ENCODE peak calls at places on chromosomes 3 and 15, in ten cellular contexts. H is adrenal gland, R is kidney epithelial cell, K is AG09309, S is DND-41, D is mesothelial cell of epicardium, M is psoas muscle, Z is fibroblast of mammary gland, Y is stomach, U is mucosa of descending colon. I is an unnamed sample.
A peak's percentile ranks its signal among the peaks of the same experiment; 100 is the strongest.

GRCh38 chr3:127411083-127411727 is 123.4 kb upstream of the PRR20G start:
- DNase-seq in H (no peak), R (no peak), K (no peak), S (no peak), D (no peak), M (peak; percentile 21), Z (no peak), Y (no peak), U (no peak), I (no peak)

GRCh38 chr3:134308350-134308891 is 57.8 kb upstream of the RYK start:
- DNase-seq in H (peak; percentile 76), R (no peak), K (peak; percentile 82), S (peak; percentile 79), D (peak; percentile 93), M (peak; percentile 87), Z (peak; percentile 85), Y (peak; percentile 89), U (peak; percentile 93), I (peak; percentile 41)

GRCh38 chr3:124920718-124921117 is 13.8 kb downstream of the MUC13 start:
- DNase-seq in H (no peak), R (no peak), K (no peak), S (no peak), D (no peak), M (peak; percentile 73), Z (no peak), Y (no peak), U (no peak), I (no peak)

GRCh38 chr15:75024102-75024636 is 779 bp downstream of the PPCDC start:
- DNase-seq in H (peak; percentile 50), R (no peak), K (no peak), S (peak; percentile 55), D (no peak), M (no peak), Z (peak; percentile 55), Y (no peak), U (peak; percentile 46), I (no peak)

GRCh38 chr3:184597783-184598182 is 36.2 kb downstream of the EPHB3 start:
- DNase-seq in H (no peak), R (no peak), K (no peak), S (no peak), D (no peak), M (peak; percentile 48), Z (no peak), Y (peak; percentile 50), U (no peak), I (no peak)

GRCh38 chr3:107264888-107265287 is 112.4 kb upstream of the CCDC54 start:
- DNase-seq in H (no peak), R (no peak), K (no peak), S (no peak), D (no peak), M (no peak), Z (no peak), Y (peak; percentile 42), U (peak; percentile 17), I (no peak)

GRCh38 chr3:103184772-103185171 is 750.0 kb downstream of the ZPLD1 start:
- DNase-seq in H (no peak), R (no peak), K (no peak), S (no peak), D (no peak), M (no peak), Z (no peak), Y (no peak), U (no peak), I (no peak)

GRCh38 chr3:141410861-141411771 is 42.8 kb downstream of the ZBTB38 start:
- DNase-seq in H (peak; percentile 65), R (no peak), K (no peak), S (no peak), D (no peak), M (no peak), Z (peak; percentile 78), Y (no peak), U (peak; percentile 46), I (no peak)

GRCh38 chr3:32334675-32335074 is 57.0 kb upstream of the CMTM7 start:
- DNase-seq in H (no peak), R (no peak), K (no peak), S (peak; percentile 47), D (no peak), M (no peak), Z (no peak), Y (no peak), U (no peak), I (no peak)

GRCh38 chr3:40690696-40691597 is 166.2 kb downstream of the ZNF621 start:
- DNase-seq in H (peak; percentile 15), R (no peak), K (no peak), S (no peak), D (peak; percentile 53), M (peak; percentile 87), Z (peak; percentile 43), Y (peak; percentile 88), U (peak; percentile 67), I (no peak)

GRCh38 chr3:37996785-37997301 is 6.3 kb downstream of the VILL start:
- DNase-seq in H (peak; percentile 79), R (peak; percentile 18), K (no peak), S (peak; percentile 85), D (peak; percentile 83), M (peak; percentile 76), Z (peak; percentile 81), Y (peak; percentile 87), U (peak; percentile 92), I (no peak)
- TF ChIP-seq CTCF in H (peak; percentile 92), R (peak; percentile 91), K (peak; percentile 92), S (peak; percentile 97), D (peak; percentile 95), M (peak; percentile 78), Z (peak; percentile 98), Y (peak; percentile 86), U (peak; percentile 89), I (peak; percentile 91)

GRCh38 chr3:196609815-196610515 is 29.5 kb upstream of the NRROS start:
- DNase-seq in H (no peak), R (no peak), K (no peak), S (peak; percentile 50), D (no peak), M (no peak), Z (no peak), Y (no peak), U (no peak), I (no peak)

GRCh38 chr3:196611761-196612483 is 27.6 kb upstream of the NRROS start:
- DNase-seq in H (no peak), R (no peak), K (no peak), S (peak; percentile 76), D (no peak), M (no peak), Z (no peak), Y (no peak), U (no peak), I (no peak)

GRCh38 chr3:196604548-196604947 is 34.9 kb upstream of the NRROS start:
- DNase-seq in H (no peak), R (no peak), K (no peak), S (no peak), D (no peak), M (no peak), Z (no peak), Y (no peak), U (no peak), I (no peak)

GRCh38 chr3:196608693-196609092 is 30.8 kb upstream of the NRROS start:
- DNase-seq in H (no peak), R (no peak), K (no peak), S (no peak), D (no peak), M (no peak), Z (no peak), Y (no peak), U (no peak), I (no peak)

DNA sequence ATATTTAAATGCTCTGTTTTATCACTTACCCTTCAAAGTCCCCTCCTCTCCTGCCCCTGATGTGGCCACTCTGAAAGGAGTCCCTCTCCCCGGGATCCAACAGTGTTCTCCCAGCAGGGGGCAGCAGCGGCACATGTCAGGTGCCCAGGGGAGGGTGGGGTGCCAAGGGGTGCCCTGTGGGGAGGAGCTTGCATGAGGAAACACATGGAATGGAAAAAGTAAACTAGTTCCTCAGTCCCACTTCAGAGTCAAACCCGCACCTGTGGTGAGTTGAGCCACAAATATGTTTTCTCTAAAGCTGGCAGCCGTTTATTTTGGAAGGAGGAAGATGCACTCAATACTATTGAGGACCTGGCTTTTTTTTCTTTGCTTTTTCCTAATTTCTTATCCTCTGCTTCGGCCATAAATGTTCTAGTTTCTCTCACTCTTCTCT is 30.1 kb upstream of the NRROS start:
- DNase-seq in H (peak; percentile 88), R (peak; percentile 31), K (peak; percentile 13), S (peak; percentile 96), D (peak; percentile 83), M (peak; percentile 91), Z (peak; percentile 75), Y (peak; percentile 94), U (peak; percentile 95), I (peak; percentile 56)
- TF ChIP-seq CTCF in H (peak; percentile 76), R (peak; percentile 97), K (peak; percentile 91), S (peak; percentile 97), D (peak; percentile 66), M (peak; percentile 70), Z (peak; percentile 86), Y (no peak), U (peak; percentile 60), I (peak; percentile 87)

DNA sequence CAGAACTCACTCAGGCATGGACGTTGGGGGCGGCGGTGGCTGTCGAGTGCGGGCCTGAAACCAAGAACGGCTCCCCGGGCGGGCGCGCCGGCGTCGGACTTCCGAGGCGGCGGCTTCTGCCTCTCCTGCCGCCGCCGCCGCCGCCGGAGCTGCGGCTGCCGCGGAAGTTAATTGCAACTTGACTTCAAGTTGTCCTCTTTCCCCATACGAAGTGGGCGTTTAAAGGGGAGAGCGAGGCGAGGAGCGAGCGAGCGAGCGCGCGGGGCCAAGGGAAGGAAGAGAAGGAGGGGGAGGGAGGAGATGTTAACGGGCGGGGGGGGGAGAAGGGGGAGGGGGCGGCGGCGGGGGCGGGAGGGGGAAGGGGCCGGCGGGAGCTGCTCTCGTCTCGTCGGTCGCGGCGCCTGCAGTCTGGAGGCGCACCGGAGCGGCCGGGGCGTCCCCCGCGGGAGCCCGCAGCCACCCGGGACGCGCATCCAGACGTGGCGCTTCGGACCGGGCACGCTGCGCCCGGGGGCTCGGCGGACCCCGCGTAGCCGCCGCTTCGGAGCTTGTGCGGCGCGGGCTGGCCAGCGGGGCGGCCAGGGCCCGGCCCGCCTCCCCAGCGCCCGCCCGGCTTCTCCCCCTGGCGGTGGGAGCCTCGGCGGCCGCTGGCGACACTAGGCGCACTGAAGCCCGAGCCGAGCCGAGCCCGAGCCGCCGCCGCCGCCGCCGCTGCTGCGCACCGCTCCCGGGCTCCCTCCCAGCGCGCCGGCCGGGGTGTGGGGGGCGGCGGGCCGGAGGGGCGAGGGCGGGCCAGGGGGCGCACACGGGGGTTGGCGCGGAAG is 19.7 kb upstream of the SATB1 start:
- DNase-seq in H (peak; percentile 65), R (no peak), K (no peak), S (peak; percentile 82), D (peak; percentile 86), M (peak; percentile 83), Z (peak; percentile 22), Y (peak; percentile 76), U (peak; percentile 77), I (no peak)
- TF ChIP-seq CTCF in H (peak; percentile 81), R (no peak), K (peak; percentile 41), S (peak; percentile 43), D (peak; percentile 35), M (peak; percentile 61), Z (no peak), Y (no peak), U (peak; percentile 49), I (peak; percentile 7)

DNA sequence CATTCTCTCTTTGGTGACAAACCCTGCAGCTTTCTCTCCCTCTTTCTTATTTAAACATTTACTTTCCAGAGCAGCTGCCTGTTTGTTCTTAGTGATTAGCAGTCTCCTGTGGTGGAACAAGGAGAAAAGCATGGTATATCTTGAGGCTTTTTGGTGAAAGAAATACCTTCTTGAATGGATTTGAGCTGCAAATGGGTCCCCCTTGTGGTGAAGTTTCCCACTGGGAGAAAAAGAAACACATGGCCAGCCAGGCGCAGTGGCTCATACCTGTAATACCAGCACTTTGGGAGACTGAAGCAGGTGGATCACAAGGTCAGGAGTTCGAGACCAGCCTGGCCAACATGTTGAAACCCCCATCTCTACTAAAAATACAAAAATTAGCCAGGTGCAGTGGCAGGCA is 48.3 kb upstream of the ACP3 start:
- DNase-seq in H (no peak), R (no peak), K (no peak), S (peak; percentile 8), D (no peak), M (no peak), Z (peak; percentile 46), Y (no peak), U (no peak), I (no peak)
- TF ChIP-seq CTCF in H (peak; percentile 32), R (peak; percentile 48), K (peak; percentile 48), S (peak; percentile 45), D (peak; percentile 39), M (no peak), Z (peak; percentile 59), Y (no peak), U (no peak), I (peak; percentile 50)